ENCODE peak calls at places on chromosomes 5 and 9, in four cellular contexts. B is tibial nerve, C is MM.1S, D is dorsolateral prefrontal cortex. S is an unnamed sample.

GRCh38 chr9:95055851-95056551 is 261.5 kb downstream of the FANCC start:
- DNase-seq in D (no peak), B (no peak), C (no peak), S (no peak)

GRCh38 chr5:68304421-68305052 is 89.0 kb downstream of the PIK3R1 start:
- DNase-seq in D (no peak), C (no peak), B (no peak), S (no peak)

GRCh38 chr5:77957-78804 is 13.8 kb upstream of the PLEKHG4B start:
- DNase-seq in B (no peak), C (peak; percentile 65), D (no peak), S (peak; percentile 49)

GRCh38 chr9:100468041-100468440 is 4.9 kb upstream of the TMEFF1 start:
- DNase-seq in D (no peak), B (no peak), C (no peak), S (no peak)

GRCh38 chr5:77877516-77878070 is 101.5 kb upstream of the TBCA start:
- DNase-seq in D (no peak), B (no peak), C (no peak), S (no peak)

GRCh38 chr5:89560724-89561123 is 677.7 kb upstream of the MEF2C start:
- DNase-seq in D (no peak), C (no peak), B (no peak), S (no peak)

GRCh38 chr5:74073257-74073656 is 447.3 kb downstream of the ARHGEF28 start:
- DNase-seq in B (no peak), C (no peak), D (no peak), S (no peak)

GRCh38 chr9:76808636-76809035 is 44.4 kb downstream of the PCA3 start:
- DNase-seq in B (no peak), D (no peak), C (no peak), S (no peak)

GRCh38 chr9:119272500-119273211 is 96.6 kb downstream of the BRINP1 start:
- DNase-seq in B (no peak), C (no peak), D (no peak), S (no peak)

GRCh38 chr5:117657591-117657990 is 1083.0 kb upstream of the SEMA6A start:
- DNase-seq in C (no peak), D (peak; percentile 19), B (no peak), S (no peak)

GRCh38 chr5:153970496-153970895 is 68.2 kb downstream of the FAM114A2 start:
- DNase-seq in B (no peak), C (no peak), D (no peak), S (no peak)

GRCh38 chr9:129814432-129815223 is 9.3 kb downstream of the TOR1A start:
- DNase-seq in C (no peak), B (no peak), D (no peak), S (no peak)

GRCh38 chr9:75238311-75238976 is 150.1 kb downstream of the OSTF1 start:
- DNase-seq in D (peak; percentile 19), B (no peak), C (peak; percentile 76), S (peak; percentile 60)

DNA sequence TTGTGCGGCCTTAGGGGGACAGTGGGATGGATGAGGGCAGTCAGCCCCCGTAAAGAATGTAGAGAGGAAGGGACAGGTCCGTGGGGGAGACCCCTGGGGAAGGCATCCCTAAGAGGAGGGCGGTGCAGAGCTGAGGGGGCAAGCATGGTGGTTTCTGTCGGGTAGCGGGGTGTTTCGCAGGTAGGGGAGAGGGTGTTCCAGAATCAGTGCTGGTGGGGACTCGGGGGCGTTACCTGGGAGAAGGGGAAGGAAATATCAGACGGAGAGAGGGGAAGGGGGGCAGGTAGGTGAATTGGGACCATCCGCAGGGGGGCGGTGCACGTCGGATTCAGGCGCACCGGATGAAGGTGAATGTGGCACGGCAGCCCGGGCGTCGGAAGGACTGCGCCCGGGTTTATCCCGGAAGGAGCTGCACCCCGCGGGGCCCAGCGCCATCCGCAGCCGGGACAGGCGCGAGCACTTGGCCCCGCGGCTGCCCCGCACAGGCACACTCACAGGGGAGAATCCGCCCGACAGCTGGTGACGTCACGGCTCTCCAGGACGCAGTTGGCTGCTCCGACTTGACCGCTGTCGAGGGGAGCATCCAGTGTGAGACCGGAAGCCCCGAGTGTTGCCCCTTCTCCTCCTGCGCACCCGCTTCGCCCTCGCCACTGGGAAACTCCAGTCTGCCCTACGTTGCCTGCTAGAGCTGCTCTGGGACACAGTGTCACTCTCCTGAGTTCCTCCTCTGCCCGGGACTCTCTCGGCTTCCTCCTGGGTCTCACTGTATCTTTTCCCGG is 1.3 kb downstream of the CD72 start:
- DNase-seq in C (peak; percentile 52), D (no peak), B (no peak), S (no peak)
- H3K4me3 ChIP-seq in C (peak overlapping the region; percentile 48), D (peak overlapping the region; percentile 40), B (peak overlapping the region; percentile 36), S (no peak overlapping the region)

GRCh38 chr9:121367651-121368510 is 2.2 kb downstream of the STOM start:
- DNase-seq in D (no peak), B (no peak), C (no peak), S (no peak)
- H3K4me3 ChIP-seq in D (peak overlapping the region; percentile 70), B (peak overlapping the region; percentile 91), C (no peak overlapping the region), S (no peak overlapping the region)

GRCh38 chr9:132163457-132163875 is 1.6 kb downstream of the NTNG2 start:
- DNase-seq in C (no peak), B (no peak), D (no peak), S (no peak)

GRCh38 chr9:132164604-132165362 is 2.9 kb downstream of the NTNG2 start:
- DNase-seq in C (no peak), D (no peak), B (no peak), S (no peak)

GRCh38 chr9:132162764-132163456 is 1.1 kb downstream of the NTNG2 start:
- DNase-seq in B (no peak), D (no peak), C (no peak), S (no peak)

GRCh38 chr9:132161743-132162187 is at the start of gene NTNG2:
- DNase-seq in D (no peak), B (no peak), C (no peak), S (no peak)

DNA sequence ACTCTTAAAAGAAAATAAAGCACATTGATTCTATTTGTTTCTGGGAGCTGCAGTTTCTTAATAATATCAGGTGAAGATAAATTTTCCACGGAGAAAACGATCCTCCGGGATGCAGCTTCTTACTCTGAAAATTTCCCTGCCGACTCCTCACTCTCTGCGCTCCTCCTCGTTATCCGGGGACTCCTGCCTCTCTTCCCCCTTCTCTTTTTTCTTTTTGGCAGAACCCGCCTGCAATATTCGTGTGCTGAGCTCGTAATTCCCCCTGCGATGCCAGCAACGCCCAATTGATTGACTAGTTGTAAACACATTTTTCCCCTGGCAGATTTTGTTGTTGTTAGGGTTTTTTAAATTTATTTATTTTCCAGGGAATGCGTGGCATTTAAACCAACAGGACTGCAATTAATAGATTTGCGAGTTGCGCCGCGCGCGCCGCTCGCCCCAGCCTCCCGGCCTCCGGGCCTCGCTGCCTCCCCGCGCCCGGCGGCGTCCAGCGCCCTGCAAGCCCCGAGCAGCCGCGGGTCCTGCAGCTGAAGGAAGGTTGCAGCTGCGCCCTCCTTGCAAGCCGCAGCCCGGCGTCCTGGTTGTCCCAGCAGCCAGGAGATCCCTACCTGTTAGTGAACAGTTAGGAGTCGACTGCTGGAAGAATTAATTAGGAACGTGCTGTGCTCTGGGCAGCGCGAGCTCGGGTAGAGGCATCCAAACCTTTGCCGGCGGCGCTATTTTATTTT is 2.2 kb downstream of the NTNG2 start:
- DNase-seq in C (no peak), D (no peak), B (no peak), S (no peak)
- H3K4me3 ChIP-seq in C (no peak overlapping the region), D (peak overlapping the region; percentile 66), B (no peak overlapping the region), S (no peak overlapping the region)

GRCh38 chr9:104836235-104836634 is 72.3 kb downstream of the NIPSNAP3B start:
- DNase-seq in D (no peak), B (no peak), C (no peak), S (peak; percentile 67)
- H3K4me3 ChIP-seq in D (no peak overlapping the region), B (no peak overlapping the region), C (no peak overlapping the region), S (no peak overlapping the region)

GRCh38 chr9:126481862-126482261 is 131.9 kb upstream of the LMX1B start:
- DNase-seq in B (no peak), C (no peak), D (no peak), S (no peak)
- H3K4me3 ChIP-seq in B (no peak overlapping the region), C (no peak overlapping the region), D (no peak overlapping the region), S (no peak overlapping the region)

GRCh38 chr5:80487444-80487828 is 464 bp upstream of the FAM151B start:
- DNase-seq in C (no peak), B (no peak), D (no peak), S (no peak)
- H3K4me3 ChIP-seq in C (peak overlapping the region; percentile 72), B (peak overlapping the region; percentile 61), D (peak overlapping the region; percentile 70), S (no peak overlapping the region)

GRCh38 chr5:157182143-157182757 is 1.6 kb downstream of the ITK start:
- DNase-seq in B (no peak), D (no peak), C (no peak), S (no peak)
- H3K4me3 ChIP-seq in B (peak overlapping the region; percentile 28), D (no peak overlapping the region), C (no peak overlapping the region), S (peak overlapping the region; percentile 62)

GRCh38 chr9:130893250-130894101 is 3.1 kb downstream of the QRFP start:
- DNase-seq in D (no peak), C (no peak), B (no peak), S (no peak)

GRCh38 chr9:130895481-130896232 is 955 bp downstream of the QRFP start:
- DNase-seq in C (no peak), B (no peak), D (no peak), S (no peak)

GRCh38 chr9:130895038-130895437 is 1.6 kb downstream of the QRFP start:
- DNase-seq in D (no peak), B (no peak), C (no peak), S (no peak)

GRCh38 chr9:130892503-130893249 is 3.9 kb downstream of the QRFP start:
- DNase-seq in D (no peak), C (no peak), B (no peak), S (no peak)

DNA sequence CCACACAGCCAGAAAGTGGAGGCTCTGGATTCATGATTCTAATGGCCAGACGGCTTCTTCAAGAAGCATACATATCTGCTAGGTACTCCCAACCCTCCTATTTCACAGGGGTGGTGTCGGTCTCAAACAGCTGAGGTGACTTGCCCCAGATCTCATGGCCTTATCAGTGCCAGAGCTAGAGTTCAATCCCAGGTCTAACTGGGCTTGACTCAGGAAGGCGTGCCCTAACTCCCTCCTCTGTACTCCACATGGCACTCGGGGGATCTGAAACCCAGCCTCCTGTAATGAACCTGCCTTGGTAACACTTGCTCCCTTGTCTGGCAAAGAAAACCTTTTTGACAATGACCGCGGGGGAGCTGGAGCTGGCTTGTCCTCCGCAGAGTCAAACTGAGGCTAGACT is 2.1 kb downstream of the QRFP start:
- DNase-seq in C (no peak), D (no peak), B (no peak), S (no peak)
- H3K4me3 ChIP-seq in C (no peak overlapping the region), D (no peak overlapping the region), B (no peak overlapping the region), S (no peak overlapping the region)

GRCh38 chr9:137068539-137069507 is 1.5 kb downstream of the SAPCD2 start:
- DNase-seq in D (no peak), C (no peak), B (no peak), S (no peak)
- H3K4me3 ChIP-seq in D (no peak overlapping the region), C (peak overlapping the region; percentile 86), B (no peak overlapping the region), S (peak overlapping the region; percentile 60)